ENCODE peak calls at places on chromosomes 11 and 22, in ten cellular contexts. A is lower lobe of right lung, N is PC-3, Y is RWPE2, F is fibroblast of lung, W is ovary, U is dorsolateral prefrontal cortex, T is upper lobe of right lung, G is pancreas, I is heart right ventricle. C is an unnamed sample.

GRCh38 chr22:49046546-49047305 is 780.9 kb downstream of the BRD1 start:
- DNase-seq in A (no peak), Y (no peak), W (no peak), N (no peak), U (peak; percentile 67), I (peak; percentile 24), T (peak; percentile 63), F (no peak), G (peak; percentile 50), C (no peak)

GRCh38 chr11:888290-889212 is 22.1 kb downstream of the CHID1 start:
- DNase-seq in A (no peak), T (no peak), W (no peak), I (no peak), F (no peak), N (no peak), G (no peak), Y (no peak), U (no peak), C (no peak)

GRCh38 chr11:46309669-46310288 is 32.3 kb downstream of the CREB3L1 start:
- DNase-seq in I (no peak), Y (peak; percentile 23), F (no peak), G (no peak), W (no peak), U (no peak), N (peak; percentile 68), T (no peak), A (no peak), C (no peak)

GRCh38 chr22:41022470-41023298 is 69.7 kb upstream of the EP300 start:
- DNase-seq in W (peak; percentile 95), A (peak; percentile 96), G (peak; percentile 91), Y (peak; percentile 74), F (peak; percentile 75), I (peak; percentile 91), T (peak; percentile 98), U (peak; percentile 84), N (peak; percentile 74), C (peak; percentile 99)

GRCh38 chr11:76598426-76598839 is 72.1 kb downstream of the LRRC32 start:
- DNase-seq in T (peak; percentile 60), G (no peak), N (peak; percentile 59), W (no peak), F (peak; percentile 51), A (no peak), Y (no peak), I (peak; percentile 33), U (no peak), C (no peak)

GRCh38 chr11:104222464-104222863 is 58.5 kb upstream of the PDGFD start:
- DNase-seq in A (no peak), U (no peak), T (no peak), N (peak; percentile 49), W (no peak), I (no peak), G (no peak), Y (no peak), F (no peak), C (no peak)

GRCh38 chr11:128451651-128452470 is 135.5 kb downstream of the ETS1 start:
- DNase-seq in U (peak; percentile 76), G (peak; percentile 62), Y (no peak), T (peak; percentile 81), F (peak; percentile 81), I (peak; percentile 74), A (peak; percentile 74), N (no peak), W (peak; percentile 70), C (peak; percentile 81)

GRCh38 chr11:118430956-118431355 is 5.3 kb upstream of the KMT2A start:
- DNase-seq in U (no peak), W (no peak), T (no peak), N (no peak), A (no peak), F (no peak), I (no peak), Y (no peak), G (no peak), C (no peak)

GRCh38 chr11:110529043-110529442 is 99.3 kb downstream of the FDX1 start:
- DNase-seq in A (no peak), W (no peak), G (no peak), I (no peak), Y (no peak), U (no peak), F (no peak), N (peak; percentile 69), T (no peak), C (no peak)

GRCh38 chr22:29879738-29880137 is 3.2 kb upstream of the MTMR3 start:
- DNase-seq in F (no peak), A (no peak), U (no peak), G (no peak), Y (no peak), T (no peak), N (peak; percentile 3), W (no peak), I (no peak), C (no peak)

GRCh38 chr11:1570896-1571759 is 943 bp downstream of the DUSP8 start:
- DNase-seq in Y (no peak), I (no peak), G (peak; percentile 58), W (peak; percentile 30), T (peak; percentile 68), F (no peak), U (peak; percentile 56), N (no peak), A (no peak), C (peak; percentile 74)

GRCh38 chr11:43784301-43784700 is 96.3 kb upstream of the ALKBH3 start:
- DNase-seq in N (no peak), Y (no peak), W (no peak), U (no peak), I (no peak), A (no peak), G (no peak), T (no peak), F (no peak), C (no peak)

GRCh38 chr22:33056108-33056507 is 2.1 kb downstream of the SYN3 start:
- DNase-seq in Y (no peak), I (no peak), A (no peak), W (no peak), G (no peak), F (no peak), N (no peak), T (no peak), U (no peak), C (no peak)

GRCh38 chr11:10298342-10298741 is 4.3 kb upstream of the SBF2 start:
- DNase-seq in Y (no peak), W (no peak), N (peak; percentile 84), F (peak; percentile 97), I (no peak), U (no peak), G (no peak), A (no peak), T (no peak), C (no peak)

DNA sequence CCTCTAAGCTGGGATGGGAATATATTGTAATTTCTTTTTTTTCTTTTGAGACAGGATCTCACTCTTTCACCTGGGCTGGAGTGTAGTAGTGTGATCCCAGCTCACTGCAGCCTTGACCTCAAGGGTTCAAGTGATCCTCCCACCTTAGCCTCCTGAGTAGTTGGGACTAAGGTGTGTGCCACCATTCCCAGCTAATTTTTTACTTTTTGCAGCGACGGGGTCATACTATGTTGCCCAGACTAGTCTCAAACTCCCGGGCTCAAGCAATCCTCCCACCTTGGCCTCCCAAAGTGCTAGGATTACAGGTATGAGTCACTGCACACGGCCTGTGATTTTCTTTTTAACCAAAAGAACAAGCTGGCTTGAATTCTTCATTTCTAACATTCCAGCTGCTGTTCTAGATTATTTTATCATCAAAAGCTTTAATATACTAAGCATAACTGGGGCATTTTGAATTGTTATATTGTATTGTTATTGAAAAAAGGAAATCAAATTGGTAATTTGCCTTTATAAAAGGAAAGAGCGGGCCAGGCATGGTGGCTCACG is 26.8 kb upstream of the PPP2R1B start:
- DNase-seq in A (no peak), W (no peak), F (peak; percentile 19), Y (no peak), N (no peak), T (no peak), G (no peak), U (no peak), I (no peak), C (no peak)
- TF ChIP-seq CTCF in A (no peak), W (no peak), F (no peak), Y (no peak), N (no peak), T (no peak), G (no peak), U (no peak), I (no peak), C (no peak)

DNA sequence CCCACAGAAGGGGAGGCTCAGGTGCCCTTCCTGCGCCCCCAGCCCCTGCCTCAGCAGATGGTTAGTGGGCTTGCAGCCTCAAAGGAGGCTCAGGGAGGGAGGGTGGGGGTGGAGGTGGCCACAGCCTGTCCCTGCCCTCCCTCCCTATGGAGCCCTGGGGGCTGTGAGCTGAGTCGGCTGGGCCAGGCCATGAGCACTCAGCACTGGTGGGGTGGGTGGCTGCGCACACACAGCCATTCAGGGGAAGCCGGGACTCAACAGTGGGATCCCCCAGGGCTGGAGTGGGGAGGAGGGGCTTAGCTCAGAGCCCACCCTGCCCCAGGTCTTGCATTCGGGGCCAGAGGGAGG is 50.2 kb downstream of the FLRT1 start:
- DNase-seq in G (no peak), A (no peak), F (no peak), N (no peak), T (no peak), I (no peak), W (no peak), Y (no peak), U (no peak), C (no peak)
- H3K27me3 ChIP-seq in G (no peaks in the 10 kb centered on the region), A (no peaks in the 10 kb centered on the region), F (peaks cover 2% of the 10 kb centered on the region), N (no peaks in the 10 kb centered on the region), T (no peaks in the 10 kb centered on the region), I (no peaks in the 10 kb centered on the region), W (no peaks in the 10 kb centered on the region), Y (no peaks in the 10 kb centered on the region), U (no peaks in the 10 kb centered on the region), C (no peaks in the 10 kb centered on the region)

DNA sequence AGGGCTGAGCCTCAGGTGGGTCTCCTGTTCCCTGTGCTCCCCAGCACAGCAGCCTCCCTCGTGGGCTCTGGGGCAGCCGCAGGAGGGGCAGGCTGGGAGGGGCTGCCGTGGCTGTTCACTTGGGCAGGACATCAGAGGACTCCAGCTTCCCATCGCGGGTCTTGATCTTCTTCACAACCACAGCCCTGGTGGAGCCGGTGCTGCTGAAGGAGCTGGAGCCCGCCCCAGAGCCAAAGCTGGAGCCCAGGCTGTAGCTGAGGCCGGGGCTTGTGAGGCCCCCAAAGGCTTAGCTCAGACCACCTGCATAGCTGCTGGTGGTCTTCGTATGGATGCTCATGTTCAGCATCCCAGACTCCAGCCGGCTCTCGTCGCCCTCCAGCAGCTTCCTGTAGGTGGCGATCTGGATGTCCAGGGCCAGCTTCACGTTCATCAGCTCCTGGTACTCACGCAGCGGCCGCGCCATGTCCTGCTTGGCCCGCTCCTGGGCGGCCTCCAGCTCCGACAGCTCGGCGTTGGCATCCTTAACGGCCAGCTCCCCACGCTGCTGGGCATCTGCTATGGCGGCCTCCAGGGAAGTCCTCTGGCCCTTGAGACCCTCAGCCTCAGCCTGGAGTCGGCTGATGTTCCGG is 126.1 kb downstream of the NECTIN1 start:
- DNase-seq in A (no peak), W (no peak), Y (no peak), N (no peak), T (no peak), G (no peak), U (no peak), F (no peak), I (no peak), C (peak; percentile 64)
- TF ChIP-seq CTCF in A (no peak), W (no peak), Y (no peak), N (no peak), T (no peak), G (no peak), U (no peak), F (no peak), I (no peak), C (no peak)

DNA sequence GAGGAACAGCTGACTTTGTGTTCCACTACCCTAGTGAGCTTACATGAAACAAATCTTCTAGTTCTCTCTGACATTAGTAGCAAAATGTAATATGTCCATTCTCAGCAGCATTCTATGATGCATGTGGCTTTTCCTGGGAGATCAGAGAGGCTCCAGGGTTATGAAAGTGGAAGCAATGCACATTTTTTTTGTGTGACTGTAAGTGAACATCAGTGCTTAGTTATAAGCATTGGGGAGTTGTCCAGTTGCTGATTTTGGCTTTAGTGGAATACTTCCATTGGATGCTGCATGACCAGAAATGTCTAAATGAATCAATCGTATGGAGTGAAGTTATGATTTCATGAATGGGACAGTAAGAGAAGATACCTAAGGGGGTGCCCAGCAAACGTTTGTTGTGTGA is 255.9 kb downstream of the FAT3 start:
- DNase-seq in G (no peak), Y (no peak), T (no peak), W (no peak), N (peak; percentile 6), A (no peak), F (peak; percentile 24), I (no peak), U (no peak), C (no peak)
- H3K27me3 ChIP-seq in G (no peaks in the 10 kb centered on the region), Y (no peaks in the 10 kb centered on the region), T (no peaks in the 10 kb centered on the region), W (no peaks in the 10 kb centered on the region), N (no peaks in the 10 kb centered on the region), A (no peaks in the 10 kb centered on the region), F (no peaks in the 10 kb centered on the region), I (no peaks in the 10 kb centered on the region), U (no peaks in the 10 kb centered on the region), C (no peaks in the 10 kb centered on the region)

C was measured in left lung.